ENCODE peak calls at places on chromosomes 11 and 22, in six cellular contexts. S is cardiac fibroblast, H is neuronal stem cell, Y is adipocyte, U is adrenal gland, R is mesendoderm. M is an unnamed sample.

GRCh38 chr11:44451706-44452105 is 113.8 kb upstream of the CD82 start:
- DNase-seq in S (no peak), H (no peak), Y (no peak), U (no peak), R (no peak), M (no peak)

GRCh38 chr11:706439-706956 is 467 bp downstream of the EPS8L2 start:
- DNase-seq in S (peak; percentile 43), H (no peak), Y (peak; percentile 70), U (no peak), R (peak; percentile 44), M (no peak)

GRCh38 chr11:130160460-130161090 is 993 bp downstream of the ST14 start:
- DNase-seq in S (no peak), H (no peak), Y (no peak), U (no peak), R (peak; percentile 28), M (no peak)

GRCh38 chr22:46875089-46875488 is 112.6 kb downstream of the TBC1D22A start:
- DNase-seq in S (no peak), H (no peak), Y (no peak), U (no peak), R (no peak), M (no peak)

GRCh38 chr11:17927643-17928343 is 85.1 kb downstream of the SERGEF start:
- DNase-seq in S (peak; percentile 35), H (no peak), Y (peak; percentile 93), U (no peak), R (no peak), M (no peak)

GRCh38 chr11:85115798-85116197 is 511.3 kb downstream of the DLG2 start:
- DNase-seq in S (peak; percentile 8), H (no peak), Y (no peak), U (no peak), R (no peak), M (no peak)

GRCh38 chr11:75954039-75954438 is 139.0 kb downstream of the UVRAG start:
- DNase-seq in S (peak; percentile 42), H (no peak), Y (no peak), U (no peak), R (no peak), M (no peak)

GRCh38 chr11:83736689-83737088 is 450.5 kb upstream of the CCDC90B start:
- DNase-seq in S (no peak), H (no peak), Y (no peak), U (no peak), R (no peak), M (no peak)

GRCh38 chr11:66112041-66112491 is 42.0 kb downstream of the PACS1 start:
- DNase-seq in S (no peak), H (no peak), Y (no peak), U (no peak), R (peak; percentile 70), M (no peak)

GRCh38 chr11:120751550-120751949 is 240.0 kb downstream of the GRIK4 start:
- DNase-seq in S (no peak), H (no peak), Y (no peak), U (no peak), R (no peak), M (no peak)

GRCh38 chr11:117107701-117108590 is 9.7 kb upstream of the SIK3 start:
- DNase-seq in S (peak; percentile 56), H (no peak), Y (peak; percentile 73), U (no peak), R (no peak), M (no peak)

GRCh38 chr22:39748877-39749276 is 144.7 kb downstream of the ENTHD1 start:
- DNase-seq in S (peak; percentile 17), H (no peak), Y (peak; percentile 45), U (no peak), R (no peak), M (no peak)

GRCh38 chr11:64713031-64713780 is 9.8 kb downstream of the NRXN2 start:
- DNase-seq in S (peak; percentile 13), H (no peak), Y (peak; percentile 68), U (no peak), R (peak; percentile 30), M (no peak)

GRCh38 chr11:64712430-64713030 is 10.5 kb downstream of the NRXN2 start:
- DNase-seq in S (no peak), H (no peak), Y (no peak), U (no peak), R (no peak), M (no peak)

GRCh38 chr11:64711138-64711943 is 11.7 kb downstream of the NRXN2 start:
- DNase-seq in S (no peak), H (peak; percentile 62), Y (no peak), U (no peak), R (peak; percentile 54), M (no peak)

GRCh38 chr11:64710418-64711137 is 12.4 kb downstream of the NRXN2 start:
- DNase-seq in S (peak; percentile 9), H (no peak), Y (peak; percentile 7), U (no peak), R (peak; percentile 30), M (no peak)

GRCh38 chr11:64711944-64712306 is 11.1 kb downstream of the NRXN2 start:
- DNase-seq in S (no peak), H (no peak), Y (no peak), U (no peak), R (no peak), M (no peak)
- H3K4me3 ChIP-seq in S (no peak overlapping the region), H (no peak overlapping the region), Y (no peak overlapping the region), U (no peak overlapping the region), R (no peak overlapping the region), M (no peak overlapping the region)

DNA sequence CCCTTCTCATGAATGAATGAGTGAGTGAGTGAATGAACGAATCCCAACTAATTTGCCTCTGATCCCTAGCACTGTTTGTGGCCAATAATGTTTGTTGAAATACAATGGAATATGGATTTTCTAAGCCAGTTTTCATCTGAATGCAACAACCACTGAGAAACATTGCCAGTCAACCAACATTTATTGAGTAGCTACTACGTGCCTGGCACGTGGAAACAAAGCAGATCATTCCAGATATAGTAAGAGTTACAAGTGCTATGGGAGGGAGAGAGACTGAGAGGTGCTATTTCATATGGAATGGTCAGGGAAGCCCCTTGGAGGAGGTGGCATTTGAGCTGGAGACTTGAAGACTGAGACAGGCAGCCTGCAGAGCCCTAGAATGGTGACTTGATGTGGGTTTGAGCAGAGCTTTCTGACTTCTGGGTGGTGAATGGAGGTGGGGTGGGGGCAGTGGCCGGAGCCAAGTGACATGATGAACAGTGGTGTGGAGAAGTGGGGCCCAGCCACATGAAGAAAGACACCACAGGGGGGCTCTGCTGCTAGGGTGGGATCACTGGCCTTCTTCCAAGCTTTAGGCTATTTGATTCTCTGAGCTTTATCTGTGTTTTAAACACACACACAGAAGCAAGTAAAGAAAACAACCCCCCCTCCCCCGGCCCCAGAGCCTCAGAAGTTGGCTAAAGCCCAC is 35.1 kb upstream of the SMTN start:
- DNase-seq in S (no peak), H (no peak), Y (no peak), U (no peak), R (no peak), M (no peak)
- H3K4me3 ChIP-seq in S (no peak overlapping the region), H (no peak overlapping the region), Y (no peak overlapping the region), U (no peak overlapping the region), R (no peak overlapping the region), M (no peak overlapping the region)

GRCh38 chr11:68267881-68268240 is 3.9 kb downstream of the C11orf24 start:
- DNase-seq in S (no peak), H (no peak), Y (no peak), U (no peak), R (no peak), M (no peak)

GRCh38 chr11:68269414-68270081 is 2.2 kb downstream of the C11orf24 start:
- DNase-seq in S (peak; percentile 87), H (no peak), Y (peak; percentile 78), U (no peak), R (peak; percentile 48), M (no peak)

GRCh38 chr11:68271781-68272608 is at the start of gene C11orf24:
- DNase-seq in S (peak; percentile 93), H (peak; percentile 94), Y (peak; percentile 98), U (peak; percentile 96), R (peak; percentile 96), M (peak; percentile 58)

GRCh38 chr11:68271023-68271780 is 571 bp downstream of the C11orf24 start:
- DNase-seq in S (peak; percentile 82), H (peak; percentile 53), Y (peak; percentile 93), U (no peak), R (peak; percentile 91), M (no peak)

DNA sequence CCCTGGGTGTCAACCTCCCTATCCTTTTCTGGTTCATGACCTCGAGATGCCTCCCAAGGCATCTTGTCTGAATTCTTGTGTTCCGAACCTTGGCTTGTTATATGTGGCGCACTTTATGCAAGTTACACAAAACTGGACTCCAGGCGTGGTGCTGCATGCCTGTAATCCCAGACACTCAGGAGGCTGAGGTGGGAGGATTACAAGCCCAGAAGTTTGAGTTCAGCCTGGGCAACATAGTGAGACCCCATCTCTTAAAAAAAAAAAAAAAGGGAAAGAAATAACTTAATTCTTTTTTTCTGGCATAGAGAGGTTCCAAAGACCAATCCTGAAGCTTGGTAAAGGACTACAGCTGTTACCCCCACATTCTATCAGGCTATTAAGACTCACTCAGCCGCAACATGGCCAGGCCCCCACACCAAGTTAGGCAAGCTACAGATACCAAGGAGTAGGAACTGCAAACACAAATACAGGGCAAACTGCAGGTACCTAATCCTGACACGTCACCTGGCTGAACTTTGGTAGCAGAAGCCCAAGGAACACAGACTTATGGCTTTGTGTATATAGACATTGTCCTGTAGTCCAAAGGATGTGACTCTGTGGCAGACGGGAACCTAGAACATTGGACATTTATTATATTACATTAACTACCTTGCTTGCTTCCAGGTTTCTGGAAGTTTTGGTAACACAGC is 1.3 kb downstream of the C11orf24 start:
- DNase-seq in S (no peak), H (no peak), Y (peak; percentile 9), U (no peak), R (no peak), M (no peak)
- H3K4me3 ChIP-seq in S (peak overlapping the region; percentile 88), H (peak overlapping the region; percentile 97), Y (peak overlapping the region; percentile 97), U (no peak overlapping the region), R (no peak overlapping the region), M (no peak overlapping the region)

DNA sequence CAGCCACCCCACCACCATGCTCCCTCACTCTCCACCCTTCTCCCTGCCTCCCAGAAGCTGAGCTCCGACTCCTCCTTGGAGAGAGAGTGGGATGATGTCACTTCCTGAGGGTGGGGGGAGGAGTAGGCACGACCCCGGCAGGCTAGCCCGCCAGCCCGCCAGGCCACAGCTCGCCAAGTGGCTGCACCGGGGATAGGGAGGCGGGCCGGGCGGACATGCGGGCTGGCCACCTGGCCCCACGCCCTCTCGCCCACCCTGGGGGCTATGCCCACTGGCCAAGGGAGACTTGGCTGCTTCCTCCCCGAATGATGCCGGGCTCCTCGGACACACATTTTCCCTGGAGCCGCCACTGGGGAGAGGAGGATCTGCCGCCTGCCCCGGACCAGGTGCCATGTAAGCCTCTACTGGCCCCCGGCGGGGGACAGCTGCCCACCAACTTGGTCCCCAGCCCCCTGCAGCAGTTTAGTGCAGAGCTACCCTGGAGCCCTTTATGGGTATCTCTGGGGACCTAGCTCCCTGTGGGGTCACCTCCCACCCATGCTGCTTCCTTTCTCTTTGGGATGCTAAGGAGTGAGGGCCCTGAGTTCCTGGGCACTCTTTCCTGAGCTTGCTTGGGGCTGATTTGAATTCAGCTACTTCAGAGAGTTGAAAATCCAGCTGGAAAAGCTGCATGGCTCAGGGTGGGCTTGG is 33.7 kb upstream of the MYRF start:
- DNase-seq in S (peak; percentile 56), H (peak; percentile 71), Y (peak; percentile 82), U (no peak), R (peak; percentile 93), M (no peak)
- H3K4me3 ChIP-seq in S (peak overlapping the region; percentile 47), H (peak overlapping the region; percentile 71), Y (peak overlapping the region; percentile 72), U (no peak overlapping the region), R (peak overlapping the region; percentile 36), M (peak overlapping the region; percentile 36)

GRCh38 chr11:57779275-57779674 is 17.7 kb downstream of the CTNND1 start:
- DNase-seq in S (peak; percentile 59), H (no peak), Y (peak; percentile 83), U (no peak), R (peak; percentile 98), M (no peak)
- H3K4me3 ChIP-seq in S (no peak overlapping the region), H (peak overlapping the region; percentile 25), Y (peak overlapping the region; percentile 67), U (no peak overlapping the region), R (no peak overlapping the region), M (no peak overlapping the region)